ENCODE peak calls at places on chromosomes 4 and X, in five cellular contexts. Y is Panc1, Q is mammary epithelial cell, D is psoas muscle, L is astrocyte of the spinal cord. B is an unnamed sample.

GRCh38 chr4:109847896-109848442 is at the start of gene LRIT3:
- DNase-seq in Q (no peak), L (no peak), Y (no peak), D (no peak), B (no peak)

GRCh38 chr4:76822294-76822693 is 75.7 kb downstream of the SOWAHB start:
- DNase-seq in D (peak), Q (no peak), Y (no peak), L (no peak), B (no peak)

GRCh38 chr4:39323836-39324235 is 42.3 kb downstream of the RFC1 start:
- DNase-seq in L (no peak), Q (no peak), Y (no peak), D (no peak), B (no peak)

GRCh38 chrX:110944323-110944761 is 148.7 kb upstream of the CHRDL1 start:
- DNase-seq in Y (no peak), L (peak), D (peak), Q (no peak), B (no peak)

GRCh38 chr4:169618286-169618685 is 2.1 kb upstream of the CLCN3 start:
- DNase-seq in D (no peak), Y (no peak), Q (peak), L (peak), B (no peak)

GRCh38 chr4:111957131-111957530 is 188.1 kb upstream of the FAM241A start:
- DNase-seq in Y (no peak), Q (no peak), D (no peak), L (no peak), B (no peak)

GRCh38 chr4:22897520-22898108 is 204.9 kb downstream of the GBA3 start:
- DNase-seq in Y (peak), D (no peak), Q (peak), L (peak), B (no peak)

GRCh38 chrX:17361620-17362019 is 13.4 kb upstream of the NHS start:
- DNase-seq in Y (no peak), D (no peak), L (no peak), Q (no peak), B (no peak)

GRCh38 chrX:37060999-37061398 is 52.8 kb downstream of the FAM47C start:
- DNase-seq in Q (peak), Y (peak), L (peak), D (no peak), B (peak)

GRCh38 chr4:161577604-161578301 is 586.0 kb downstream of the FSTL5 start:
- DNase-seq in D (no peak), Q (peak), L (peak), Y (no peak), B (no peak)

GRCh38 chr4:182642831-182643230 is 274.4 kb downstream of the DCTD start:
- DNase-seq in L (peak), Q (no peak), D (no peak), Y (no peak), B (no peak)

GRCh38 chr4:8919651-8920288 is 48.1 kb upstream of the HMX1 start:
- DNase-seq in D (no peak), L (no peak), Y (no peak), Q (no peak), B (no peak)

GRCh38 chrX:131477498-131477897 is 66.4 kb upstream of the OR13H1 start:
- DNase-seq in D (no peak), Q (no peak), L (no peak), Y (no peak), B (no peak)

GRCh38 chr4:38868055-38868965 is 704 bp downstream of the FAM114A1 start:
- DNase-seq in Y (no peak), L (no peak), Q (peak), D (peak), B (no peak)

GRCh38 chr4:138275946-138276621 is 33.9 kb upstream of the SLC7A11 start:
- DNase-seq in D (no peak), L (peak), Q (peak), Y (no peak), B (peak)

GRCh38 chr4:24855741-24856140 is 57.1 kb downstream of the CCDC149 start:
- DNase-seq in L (no peak), D (no peak), Y (no peak), Q (no peak), B (no peak)

GRCh38 chrX:153410328-153410727 is 944 bp upstream of the ZFP92 start:
- DNase-seq in D (no peak), Y (no peak), L (no peak), Q (no peak), B (no peak)

GRCh38 chrX:69046996-69047490 is 118.2 kb downstream of the PJA1 start:
- DNase-seq in D (no peak), L (no peak), Q (no peak), Y (no peak), B (no peak)

GRCh38 chr4:7753271-7753670 is 186.4 kb downstream of the AFAP1 start:
- DNase-seq in Y (no peak), Q (peak), L (no peak), D (no peak), B (no peak)

GRCh38 chrX:110358548-110358947 is at the start of gene RTL9:
- DNase-seq in L (no peak), Q (no peak), D (no peak), Y (no peak), B (no peak)

GRCh38 chr4:6447561-6448290 is 24.7 kb downstream of the PPP2R2C start:
- DNase-seq in L (no peak), Y (no peak), D (no peak), Q (no peak), B (no peak)

GRCh38 chrX:133792198-133792953 is 193.0 kb downstream of the GPC3 start:
- DNase-seq in D (peak), Y (peak), L (peak), Q (peak), B (no peak)

GRCh38 chr4:32455231-32455630 is 1735.1 kb downstream of the PCDH7 start:
- DNase-seq in L (peak), Q (no peak), D (no peak), Y (no peak), B (no peak)

GRCh38 chr4:10006604-10007435 is 14.5 kb downstream of the SLC2A9 start:
- DNase-seq in D (no peak), Y (no peak), Q (peak), L (peak), B (no peak)

GRCh38 chr4:45324381-45325111 is 598.2 kb upstream of the GNPDA2 start:
- DNase-seq in Q (no peak), D (no peak), L (no peak), Y (no peak), B (no peak)

GRCh38 chrX:39002466-39002865 is 201.2 kb downstream of the MID1IP1 start:
- DNase-seq in D (no peak), Q (no peak), Y (no peak), L (no peak), B (no peak)

GRCh38 chr4:127783971-127784519 is 1.9 kb downstream of the HSPA4L start:
- DNase-seq in Y (no peak), D (no peak), L (no peak), Q (peak), B (no peak)

GRCh38 chrX:12610079-12610478 is 181.1 kb upstream of the PRPS2 start:
- DNase-seq in D (no peak), Q (peak), Y (no peak), L (peak), B (peak)

GRCh38 chrX:12615061-12615460 is 176.2 kb upstream of the PRPS2 start:
- DNase-seq in L (no peak), Y (no peak), D (no peak), Q (peak), B (no peak)

GRCh38 chrX:12617241-12617640 is 174.0 kb upstream of the PRPS2 start:
- DNase-seq in L (no peak), Y (no peak), D (no peak), Q (peak), B (no peak)

GRCh38 chrX:12614266-12614665 is 176.9 kb upstream of the PRPS2 start:
- DNase-seq in Q (peak), L (no peak), Y (no peak), D (no peak), B (no peak)

DNA sequence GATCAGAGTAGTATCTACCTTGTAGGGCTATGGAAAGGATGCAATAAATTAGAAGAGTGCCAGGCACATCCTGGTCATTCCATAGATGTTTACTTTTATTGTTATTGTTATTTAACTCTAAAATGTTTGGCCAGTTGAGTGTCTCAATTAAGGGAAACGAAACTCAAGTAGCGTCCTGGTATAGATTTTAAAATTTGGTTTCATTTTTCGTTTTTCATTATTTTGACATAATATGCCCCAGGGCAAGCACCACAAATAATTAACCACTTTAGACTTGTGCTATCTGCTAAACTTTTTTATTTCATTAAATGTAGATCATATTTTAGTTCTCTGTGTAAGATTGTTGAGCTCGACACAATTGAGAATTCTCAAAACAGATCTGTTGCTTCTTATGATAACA is 179.7 kb upstream of the PRPS2 start:
- DNase-seq in D (no peak), L (no peak), Q (no peak), Y (no peak), B (no peak)
- TF ChIP-seq CTCF in D (no peak), L (no peak), Q (no peak), Y (no peak), B (no peak)

GRCh38 chr4:85777908-85778808 is 303.2 kb downstream of the ARHGAP24 start:
- DNase-seq in Q (no peak), D (no peak), Y (no peak), L (peak), B (no peak)

GRCh38 chr4:85776579-85776978 is 301.6 kb downstream of the ARHGAP24 start:
- DNase-seq in L (peak), Q (peak), D (no peak), Y (no peak), B (no peak)

GRCh38 chr4:85780664-85781063 is 305.7 kb downstream of the ARHGAP24 start:
- DNase-seq in Q (no peak), L (peak), Y (no peak), D (no peak), B (no peak)

GRCh38 chr4:85779165-85779564 is 304.2 kb downstream of the ARHGAP24 start:
- DNase-seq in Q (no peak), D (no peak), L (peak), Y (no peak), B (no peak)

DNA sequence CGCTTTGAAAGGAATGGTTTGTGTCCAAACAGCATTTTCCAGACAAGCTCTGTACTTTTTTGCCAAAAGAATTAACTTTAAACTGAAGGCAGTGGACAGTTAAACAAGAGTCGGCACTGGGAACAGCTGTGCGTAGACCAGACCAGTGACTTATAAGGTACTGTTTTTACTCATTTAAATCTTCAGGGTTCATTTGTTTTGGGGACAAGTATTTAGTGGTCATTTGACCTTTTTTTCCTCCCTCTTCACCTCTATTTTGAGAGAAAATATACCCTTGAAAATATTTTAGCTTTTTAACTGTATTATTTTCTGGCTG is 303.8 kb downstream of the ARHGAP24 start:
- DNase-seq in Q (no peak), Y (no peak), D (no peak), L (peak), B (no peak)
- H3K4me3 ChIP-seq in Q (peak), Y (no peak), D (peak), L (peak), B (peak)

DNA sequence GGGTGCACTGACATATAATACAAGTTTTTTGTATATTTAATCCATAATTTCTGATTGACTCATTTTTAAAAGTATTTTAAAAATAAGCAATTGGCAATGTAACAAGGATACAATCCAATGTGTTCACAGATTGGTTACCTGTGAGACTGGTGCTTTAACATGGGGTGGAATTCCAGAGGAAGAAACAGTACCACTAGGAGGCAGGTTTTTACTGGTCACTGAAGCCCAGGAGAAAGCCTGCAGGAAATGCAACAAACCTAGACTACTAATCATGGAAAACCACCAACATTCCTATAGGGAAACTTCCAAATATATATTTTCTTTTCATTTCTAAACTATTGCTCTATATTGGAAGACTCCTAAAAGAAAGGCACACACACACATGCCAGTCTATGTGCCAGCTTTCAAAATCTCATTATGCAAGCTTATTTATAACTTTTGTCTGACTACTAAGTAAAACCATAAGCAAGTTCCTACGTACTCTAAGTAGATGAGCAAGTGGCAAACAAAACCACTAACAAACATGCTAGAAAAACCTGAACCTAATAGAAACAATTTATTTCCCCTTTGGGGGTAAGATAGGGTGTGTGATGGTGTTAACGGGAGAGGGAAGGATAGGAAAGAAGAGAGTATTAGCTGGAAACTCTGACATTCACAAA is 19.2 kb downstream of the G3BP2 start:
- DNase-seq in Q (peak), L (peak), Y (no peak), D (no peak), B (no peak)
- TF ChIP-seq CTCF in Q (peak), L (peak), Y (peak), D (peak), B (peak)

DNA sequence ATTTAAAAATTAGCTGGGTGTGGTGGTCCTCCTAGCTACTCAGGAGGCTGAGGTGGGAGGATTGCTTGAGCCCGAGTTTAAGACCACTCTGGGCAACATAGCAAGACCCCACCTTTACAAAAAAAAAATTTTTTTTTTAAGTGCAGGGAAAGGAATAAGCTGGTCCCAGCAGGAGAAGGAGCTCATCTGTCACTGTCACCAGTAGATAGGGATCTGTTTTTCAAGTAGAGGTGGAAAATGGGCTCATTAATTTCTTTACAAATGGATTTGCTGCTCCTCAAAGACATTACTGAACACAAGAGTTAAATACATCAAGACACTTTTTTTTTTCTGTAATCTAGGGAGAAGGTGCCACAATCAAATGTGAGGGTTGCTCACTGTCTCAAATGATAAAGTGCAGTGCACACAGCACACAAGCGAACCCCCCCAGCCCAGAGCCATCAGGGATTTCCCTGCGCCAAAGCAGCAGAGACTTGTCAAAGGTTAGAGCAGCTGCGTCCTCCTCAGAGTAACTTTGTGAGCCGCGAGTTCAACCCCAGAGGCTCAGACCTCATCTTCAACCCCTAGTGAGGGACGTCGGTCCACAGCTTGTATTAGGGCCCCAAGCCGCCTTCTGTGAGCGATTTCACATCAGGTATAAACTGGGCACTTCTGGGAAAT is 14.3 kb upstream of the MTNR1A start:
- DNase-seq in L (no peak), Y (no peak), D (no peak), Q (no peak), B (no peak)
- H3K4me3 ChIP-seq in L (peak), Y (peak), D (peak), Q (no peak), B (no peak)

DNA sequence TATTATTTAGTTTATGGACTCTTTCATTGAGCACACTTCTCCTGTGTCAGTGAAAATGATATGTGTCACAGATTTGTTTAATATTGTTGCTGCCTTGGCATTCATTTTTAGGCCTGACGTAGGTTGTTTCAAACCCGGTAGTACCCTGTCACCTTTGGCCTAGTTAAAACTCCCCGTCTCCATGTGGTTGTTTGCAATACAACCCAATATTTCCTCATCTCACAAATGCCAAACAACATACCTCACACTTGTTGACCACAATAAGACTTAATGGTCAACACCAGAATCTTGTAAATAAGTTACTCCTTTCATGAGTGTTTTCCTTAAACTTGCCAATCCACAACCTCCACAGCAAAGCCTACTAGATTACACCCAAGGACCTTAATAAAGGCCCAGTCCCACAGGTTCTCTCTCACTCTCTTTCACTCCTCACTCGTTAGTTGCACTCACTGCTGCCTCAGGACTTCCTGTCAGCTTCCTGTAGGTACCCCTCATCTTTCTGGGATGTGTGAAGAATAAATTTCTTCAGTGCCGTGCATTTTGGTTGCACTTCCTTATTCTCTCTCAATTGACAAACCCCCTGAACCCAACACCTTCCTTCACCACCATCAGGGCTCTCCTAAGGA is 31.3 kb downstream of the IL13RA2 start:
- DNase-seq in L (no peak), D (no peak), Q (no peak), Y (no peak), B (no peak)
- TF ChIP-seq CTCF in L (no peak), D (no peak), Q (no peak), Y (no peak), B (no peak)

DNA sequence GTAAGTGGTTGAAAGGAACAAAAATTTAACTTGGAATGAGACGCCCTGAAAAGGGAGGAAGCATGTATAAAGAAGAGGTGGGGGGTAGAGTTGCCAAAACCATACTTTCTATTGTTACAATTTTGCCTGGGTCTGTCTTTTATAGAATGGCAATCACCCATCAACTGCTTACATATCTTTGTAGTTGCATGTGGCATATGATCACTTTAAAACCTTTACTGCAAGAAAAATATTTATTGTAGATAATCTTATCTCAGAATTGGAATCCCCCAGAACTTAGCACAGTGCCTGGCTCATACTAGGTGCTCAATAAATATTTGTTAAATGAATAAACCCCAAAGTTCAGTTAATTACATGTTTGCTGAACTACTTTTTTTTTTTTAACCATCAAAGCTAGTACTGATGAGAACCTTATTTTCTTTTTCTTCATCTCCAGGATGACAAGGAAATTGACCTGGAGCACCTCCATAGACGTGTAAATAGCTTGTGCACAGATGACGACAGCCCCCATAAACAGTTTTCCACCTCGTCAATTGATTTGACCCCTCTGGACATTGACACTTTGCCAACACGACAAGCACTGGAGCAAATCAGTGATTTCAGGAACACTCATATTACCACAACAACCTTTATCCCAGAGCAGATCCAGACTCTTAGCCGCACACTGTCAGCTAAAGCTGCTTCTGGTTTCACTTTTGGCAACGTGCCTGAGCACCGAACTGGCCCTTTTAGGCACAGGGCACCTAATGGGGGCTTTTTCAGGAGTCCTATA is 56.7 kb upstream of the ATOH1 start:
- DNase-seq in Q (no peak), L (no peak), D (no peak), Y (no peak), B (no peak)
- H3K4me3 ChIP-seq in Q (no peak), L (no peak), D (no peak), Y (peak), B (no peak)

DNA sequence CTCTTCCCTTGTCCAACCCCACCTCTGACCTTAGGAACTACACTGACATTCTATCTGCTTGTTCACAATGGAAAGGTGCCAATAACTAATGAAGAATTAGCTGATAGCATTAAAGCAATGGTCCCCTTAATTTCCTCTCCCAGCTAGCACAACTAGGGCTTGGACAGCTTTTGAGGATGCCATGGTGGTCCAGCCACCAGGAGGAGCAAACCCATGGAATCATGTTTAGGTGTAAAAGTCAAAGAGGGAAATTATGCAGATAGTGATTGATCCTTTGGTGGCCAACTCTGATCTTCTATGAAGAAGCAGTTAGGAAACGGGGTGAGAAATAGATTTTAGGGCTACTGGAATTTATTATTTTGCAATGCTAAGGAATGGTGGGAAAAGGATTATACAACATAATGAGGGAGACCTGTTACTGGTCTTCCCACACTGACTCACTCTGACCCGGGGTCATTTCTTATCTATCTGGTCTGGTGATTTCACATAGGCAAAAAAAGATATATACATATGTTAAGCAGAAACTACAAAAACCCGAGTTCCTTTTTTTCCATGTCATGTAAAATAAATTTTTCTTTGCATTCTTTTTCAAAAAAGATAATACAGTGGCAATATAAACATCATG is 45.8 kb upstream of the FBXW7 start:
- DNase-seq in Q (no peak), Y (no peak), D (no peak), L (no peak), B (no peak)
- TF ChIP-seq CTCF in Q (peak), Y (no peak), D (no peak), L (peak), B (peak)

GRCh38 chr4:26030780-26031179 is 116.8 kb downstream of the SMIM20 start:
- DNase-seq in Q (no peak), Y (no peak), L (no peak), D (no peak), B (no peak)
- H3K4me3 ChIP-seq in Q (no peak), Y (no peak), L (no peak), D (no peak), B (no peak)

B was measured in AG04449.